ENCODE peak calls at places on chromosomes 2 and 18, in six cellular contexts. L, B, K, T, P and N are unnamed samples.
A peak's percentile ranks its signal among the peaks of the same experiment; 100 is the strongest.

GRCh38 chr2:107402330-107402729 is 424.4 kb upstream of the RGPD4 start:
- DNase-seq in L (no peak), B (no peak), K (no peak), T (no peak), P (no peak), N (peak; percentile 2)

GRCh38 chr2:120442923-120443571 is 97.1 kb downstream of the INHBB start:
- DNase-seq in L (peak; percentile 87), B (no peak), K (no peak), T (no peak), P (peak; percentile 81), N (no peak)

GRCh38 chr2:7933665-7934064 is 748.2 kb upstream of the ID2 start:
- DNase-seq in L (no peak), B (no peak), K (no peak), T (no peak), P (no peak), N (no peak)

GRCh38 chr2:215736653-215737290 is 276.6 kb downstream of the MREG start:
- DNase-seq in L (no peak), B (no peak), K (no peak), T (no peak), P (no peak), N (no peak)

GRCh38 chr2:113180131-113180946 is 6.6 kb downstream of the PSD4 start:
- DNase-seq in L (peak; percentile 77), B (no peak), K (no peak), T (no peak), P (no peak), N (no peak)

GRCh38 chr2:2689313-2689712 is 358.2 kb upstream of the MYT1L start:
- DNase-seq in L (no peak), B (no peak), K (no peak), T (no peak), P (no peak), N (no peak)

GRCh38 chr2:73235315-73236028 is 1.4 kb downstream of the CCT7 start:
- DNase-seq in L (no peak), B (no peak), K (no peak), T (no peak), P (no peak), N (no peak)

GRCh38 chr2:208183937-208184336 is 5.9 kb downstream of the C2orf80 start:
- DNase-seq in L (no peak), B (no peak), K (no peak), T (no peak), P (no peak), N (no peak)

GRCh38 chr2:37230581-37230980 is 815 bp downstream of the CEBPZ start:
- DNase-seq in L (no peak), B (no peak), K (no peak), T (no peak), P (no peak), N (no peak)

GRCh38 chr18:49656098-49656591 is 94.3 kb downstream of the LIPG start:
- DNase-seq in L (peak; percentile 49), B (no peak), K (no peak), T (no peak), P (no peak), N (no peak)